ENCODE peak calls at places on chromosomes 3 and 15, in six cellular contexts. B is IMR-90, C is H9, S is neuronal stem cell, Y is H1, D is mesendoderm. P is an unnamed sample.

GRCh38 chr3:87268646-87269211 is 7.7 kb downstream of the POU1F1 start:
- DNase-seq in D (peak), B (peak), S (no peak), C (no peak), Y (no peak), P (no peak)

GRCh38 chr3:84074767-84075166 is 884.0 kb upstream of the CADM2 start:
- DNase-seq in Y (no peak), D (no peak), B (no peak), S (no peak), C (no peak), P (no peak)

GRCh38 chr3:56373386-56373785 is 94.9 kb downstream of the ERC2 start:
- DNase-seq in B (no peak), C (no peak), Y (no peak), S (no peak), D (peak), P (no peak)

GRCh38 chr3:114259566-114259965 is 22.2 kb upstream of the ZNF80 start:
- DNase-seq in S (no peak), D (no peak), C (no peak), Y (no peak), B (no peak), P (no peak)

GRCh38 chr3:47802734-47803477 is at the start of gene DHX30:
- DNase-seq in B (peak), D (peak), S (peak), Y (no peak), C (peak), P (peak)

GRCh38 chr15:68614621-68615035 is 35.8 kb downstream of the CORO2B start:
- DNase-seq in D (peak), Y (peak), C (peak), S (peak), B (no peak), P (peak)

GRCh38 chr3:194623449-194624290 is 9.5 kb downstream of the TMEM44 start:
- DNase-seq in D (no peak), S (no peak), Y (no peak), B (no peak), C (peak), P (no peak)

GRCh38 chr3:185335799-185336198 is 27.1 kb upstream of the MAP3K13 start:
- DNase-seq in C (no peak), S (no peak), B (peak), D (peak), Y (no peak), P (peak)

GRCh38 chr3:24185738-24186384 is 240.8 kb downstream of the NR1D2 start:
- DNase-seq in B (peak), C (peak), Y (peak), D (peak), S (peak), P (peak)

GRCh38 chr3:58577269-58577821 is at the start of gene FAM107A:
- DNase-seq in S (no peak), C (peak), D (peak), Y (no peak), B (peak), P (no peak)

GRCh38 chr3:79872483-79872882 is 104.7 kb upstream of the ROBO1 start:
- DNase-seq in S (no peak), B (peak), Y (no peak), D (no peak), C (no peak), P (no peak)

GRCh38 chr3:189099031-189099471 is 72.7 kb upstream of the TPRG1 start:
- DNase-seq in C (no peak), D (no peak), Y (no peak), B (no peak), S (no peak), P (no peak)

GRCh38 chr15:71329509-71330260 is 214.4 kb downstream of the THSD4 start:
- DNase-seq in D (peak), Y (no peak), S (no peak), B (peak), C (no peak), P (peak)

GRCh38 chr3:9976736-9977709 is 9.6 kb downstream of the EMC3 start:
- DNase-seq in C (no peak), S (no peak), B (peak), D (peak), Y (no peak), P (peak)

GRCh38 chr3:197713477-197713822 is 23.3 kb downstream of the RUBCN start:
- DNase-seq in S (no peak), Y (no peak), B (no peak), D (no peak), C (no peak), P (no peak)

GRCh38 chr3:18424213-18424861 is 802 bp downstream of the SATB1 start:
- DNase-seq in C (peak), S (no peak), D (no peak), B (no peak), Y (no peak), P (no peak)

GRCh38 chr3:10106919-10107318 is 1.1 kb downstream of the FANCD2OS start:
- DNase-seq in D (no peak), S (no peak), Y (no peak), B (no peak), C (no peak), P (no peak)

GRCh38 chr3:152349397-152349796 is 80.7 kb downstream of the MBNL1 start:
- DNase-seq in S (no peak), C (no peak), B (peak), D (no peak), Y (no peak), P (no peak)

GRCh38 chr15:60605879-60606304 is 127.0 kb upstream of the ICE2 start:
- DNase-seq in C (no peak), Y (no peak), B (peak), S (no peak), D (peak), P (peak)

GRCh38 chr3:146544929-146545528 is 622 bp upstream of the PLSCR1 start:
- DNase-seq in B (no peak), Y (no peak), S (no peak), D (no peak), C (no peak), P (no peak)
- H2BK120ac ChIP-seq in B (peak), Y (no peak), S (no peak), D (no peak), C (no peak), P (no peak)

DNA sequence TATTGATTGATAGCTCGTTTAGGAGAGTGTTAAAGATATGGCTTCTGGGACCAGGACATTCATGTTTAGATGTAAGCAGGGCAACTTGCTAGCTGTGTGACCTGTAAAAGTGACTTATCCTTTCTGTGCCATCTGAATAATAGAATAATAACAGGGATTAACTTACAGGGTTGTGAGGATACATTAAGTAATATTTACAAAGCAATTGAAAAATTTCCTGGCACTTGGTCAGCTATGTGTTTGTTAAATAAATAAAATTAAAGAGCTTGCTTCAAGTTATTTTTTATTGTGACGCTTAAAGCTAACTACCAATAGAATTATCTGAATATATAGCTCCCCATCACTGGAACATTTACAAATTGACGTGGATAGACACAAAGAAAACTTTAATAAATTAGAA is 287.9 kb upstream of the CDIN1 start:
- DNase-seq in C (no peak), S (no peak), D (no peak), Y (no peak), B (no peak), P (no peak)
- H2BK15ac ChIP-seq in C (no peak), S (no peak), D (no peak), Y (no peak), B (no peak), P (no peak)

DNA sequence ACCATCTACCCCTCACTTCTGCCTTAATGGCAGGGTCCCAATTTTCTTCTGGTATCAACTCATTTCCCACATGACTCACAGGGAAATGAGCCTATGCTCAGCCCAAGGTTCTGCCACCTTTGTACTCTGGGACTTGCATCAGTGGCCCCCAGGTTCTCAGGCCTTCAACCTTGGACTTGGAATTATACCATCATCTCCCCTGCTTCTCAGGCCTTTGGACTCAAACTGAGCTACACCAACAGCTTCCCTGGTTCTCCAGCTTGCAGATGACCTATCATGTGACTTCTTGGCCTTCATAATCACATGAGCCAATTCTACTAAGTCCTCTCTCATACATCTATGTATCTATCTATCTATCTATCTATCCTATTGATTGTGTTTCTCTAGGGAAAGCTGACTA is 149.5 kb downstream of the PLCH1 start:
- DNase-seq in D (no peak), Y (no peak), B (no peak), S (no peak), C (no peak), P (no peak)
- H3K4ac ChIP-seq in D (no peak), Y (no peak), B (no peak), S (no peak), C (no peak), P (no peak)

DNA sequence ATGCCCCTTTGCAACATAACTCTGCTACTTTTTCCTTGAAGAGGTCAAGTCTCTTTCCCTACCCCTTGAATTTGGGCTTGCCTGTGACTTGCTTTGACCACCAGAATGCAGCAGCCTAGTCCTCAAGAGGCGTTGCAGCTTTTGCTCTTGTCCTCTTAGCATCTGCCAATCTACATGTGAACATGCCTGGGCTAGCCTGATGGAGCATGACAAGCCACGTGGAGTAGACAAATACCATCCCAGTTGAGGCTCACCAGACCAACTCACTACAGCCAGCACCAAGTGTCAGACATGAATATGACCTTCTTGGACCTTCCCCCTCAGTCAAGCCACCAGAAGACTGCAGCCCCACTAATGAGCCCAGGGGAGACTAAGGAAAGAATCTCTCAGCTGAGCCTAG is 32.9 kb downstream of the AMOTL2 start:
- DNase-seq in S (no peak), B (no peak), Y (no peak), D (no peak), C (no peak), P (no peak)
- H2BK120ac ChIP-seq in S (no peak), B (peak), Y (no peak), D (no peak), C (no peak), P (no peak)

DNA sequence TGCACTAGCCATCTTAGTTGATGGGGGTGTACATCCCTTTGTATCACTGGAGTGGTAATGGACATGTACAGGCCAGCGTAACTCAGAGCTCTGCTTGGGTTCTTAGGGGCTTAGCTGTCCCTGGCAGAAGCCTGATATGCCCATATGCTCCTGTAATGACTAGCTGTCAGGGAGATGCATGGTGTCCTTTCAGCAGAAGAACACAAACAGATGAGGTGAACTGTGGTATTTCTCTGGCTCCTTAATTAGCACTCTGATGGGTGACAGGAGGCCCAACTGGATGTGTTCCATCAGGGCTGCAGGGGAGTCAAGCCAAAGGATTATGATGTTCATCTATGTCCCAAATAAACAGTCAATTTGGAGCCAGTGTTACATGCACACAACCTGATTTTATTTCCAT is 774.5 kb downstream of the AGBL1 start:
- DNase-seq in Y (no peak), B (no peak), S (no peak), C (no peak), D (no peak), P (no peak)
- H2BK15ac ChIP-seq in Y (no peak), B (no peak), S (no peak), C (no peak), D (no peak), P (no peak)

DNA sequence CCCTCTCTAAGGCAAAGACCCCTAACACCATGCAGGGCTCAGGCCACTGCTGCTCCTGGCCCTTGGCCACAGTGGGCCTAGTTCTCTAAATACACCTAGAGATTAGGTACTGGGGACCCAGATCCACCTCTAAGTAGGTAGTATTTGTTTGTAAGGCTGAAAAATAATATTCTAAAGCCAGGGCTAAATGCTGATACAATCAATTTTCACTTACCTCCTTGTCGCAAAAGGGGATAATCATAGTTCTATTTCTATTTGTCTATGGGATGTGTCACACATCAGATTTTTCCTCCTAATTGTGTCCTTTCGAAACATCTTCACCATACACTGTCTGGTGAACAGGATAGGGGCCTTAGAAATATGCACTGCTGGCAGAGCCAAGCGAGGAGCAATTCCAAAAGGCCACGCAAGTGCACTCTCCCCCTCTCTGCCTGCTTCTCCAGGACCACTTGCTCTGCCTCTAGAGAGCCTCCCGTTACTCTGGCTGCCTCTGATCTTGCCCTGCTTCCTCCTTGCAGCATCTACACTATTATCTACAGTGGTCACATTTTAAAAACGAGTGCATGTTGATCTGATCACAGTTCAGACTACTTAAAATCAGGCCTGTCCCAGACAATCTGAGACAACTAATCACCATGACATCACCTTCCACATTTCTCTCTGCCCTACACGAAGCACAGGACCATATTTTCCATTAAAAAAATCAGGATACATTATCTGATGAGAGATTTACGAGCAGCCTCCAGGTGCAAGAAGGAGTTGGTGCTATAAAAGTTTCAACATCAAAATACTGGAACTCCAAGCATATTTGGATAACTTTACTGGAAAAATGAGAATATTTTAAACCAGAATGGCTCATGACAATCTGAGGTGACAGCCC is 115.4 kb downstream of the MYLK start:
- DNase-seq in B (no peak), Y (no peak), D (no peak), S (no peak), C (no peak), P (no peak)
- H3K4ac ChIP-seq in B (peak), Y (no peak), D (no peak), S (no peak), C (no peak), P (no peak)

GRCh38 chr15:94834494-94834893 is 603.1 kb downstream of the MCTP2 start:
- DNase-seq in D (peak), C (no peak), S (no peak), B (no peak), Y (no peak), P (no peak)

GRCh38 chr15:94834000-94834399 is 602.6 kb downstream of the MCTP2 start:
- DNase-seq in B (no peak), D (no peak), C (no peak), S (no peak), Y (no peak), P (no peak)

DNA sequence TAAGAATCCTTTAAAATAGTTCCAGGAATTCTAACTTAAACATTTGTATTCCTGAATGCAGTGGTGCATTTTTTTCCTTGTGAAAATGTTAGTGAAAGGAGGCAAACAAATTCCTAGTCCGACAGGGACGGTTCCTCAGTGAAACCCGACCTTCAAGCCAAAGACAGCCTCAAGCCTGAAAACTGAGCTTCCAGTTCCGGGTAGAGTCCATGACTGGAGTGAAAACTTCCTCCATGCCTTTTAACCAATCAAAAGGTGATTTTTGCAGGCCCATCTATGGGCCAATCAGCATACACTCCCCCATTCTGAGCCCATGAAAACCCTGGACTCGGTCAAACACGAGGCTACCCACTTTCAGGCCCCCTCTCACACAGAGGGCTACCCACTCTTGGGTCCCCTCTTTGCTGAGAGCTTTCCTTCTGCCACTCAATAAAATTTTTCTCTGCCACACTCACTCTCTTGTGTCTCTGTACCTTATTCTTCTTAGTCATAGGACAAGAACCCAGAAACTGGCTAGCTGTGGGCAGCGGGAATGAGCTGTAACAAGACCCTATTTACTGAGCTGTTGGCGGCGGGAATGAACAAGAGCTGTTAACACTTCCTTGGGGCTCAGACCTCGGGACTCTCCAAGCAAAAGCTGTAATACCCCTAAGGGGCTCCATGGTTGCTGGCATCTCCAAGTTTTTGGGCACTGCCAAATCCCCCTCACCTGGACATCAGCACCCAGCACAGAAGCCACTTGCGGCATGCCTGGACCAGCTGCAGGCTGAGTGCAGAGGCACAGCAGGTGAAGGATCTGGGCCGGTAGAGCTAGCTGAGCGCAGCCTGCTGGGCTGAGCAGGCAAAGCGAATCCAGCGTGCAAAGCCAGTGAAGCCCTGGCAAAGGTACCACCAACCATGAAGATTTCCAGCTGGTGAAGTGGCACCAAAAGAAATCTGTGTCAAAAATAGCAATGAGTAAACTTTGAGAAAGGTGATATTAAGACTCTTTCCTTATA is 598.8 kb downstream of the MCTP2 start:
- DNase-seq in D (no peak), Y (no peak), S (no peak), C (peak), B (no peak), P (no peak)
- H2BK120ac ChIP-seq in D (no peak), Y (no peak), S (no peak), C (no peak), B (no peak), P (no peak)

GRCh38 chr3:8870134-8870533 is 93.1 kb downstream of the RAD18 start:
- DNase-seq in Y (no peak), S (no peak), B (no peak), C (no peak), D (no peak), P (no peak)
- H2BK15ac ChIP-seq in Y (no peak), S (no peak), B (peak), C (no peak), D (no peak), P (no peak)

DNA sequence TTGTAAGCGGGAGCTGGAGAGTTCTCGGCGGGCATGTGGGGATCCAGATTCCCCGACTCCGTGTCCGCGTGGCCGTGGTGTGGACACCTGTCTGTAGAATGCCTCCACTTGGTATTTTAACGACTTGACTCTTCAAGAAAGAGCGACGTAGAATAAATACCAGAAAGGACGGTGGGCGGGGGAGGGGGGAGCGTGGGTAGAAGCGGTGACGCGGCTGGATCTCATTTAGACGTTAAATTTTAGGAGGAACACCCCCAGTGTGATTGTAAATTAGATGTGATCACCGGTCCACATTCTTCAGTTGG is 625 bp upstream of the PYGO1 start:
- DNase-seq in D (no peak), C (no peak), S (no peak), Y (no peak), B (no peak), P (no peak)
- H3K4ac ChIP-seq in D (no peak), C (no peak), S (no peak), Y (no peak), B (peak), P (peak)

P was measured in mesenchymal stem cell.